ENCODE peak calls at places on chromosome X, in four cellular contexts. N is NCI-H1105, V is GM12892, F is T-helper 1 cell. B is an unnamed sample.

GRCh38 chrX:153816821-153817220 is 13.5 kb downstream of the PDZD4 start:
- DNase-seq in V (peak; percentile 8), N (no peak), F (peak; percentile 27), B (no peak)

GRCh38 chrX:115360220-115360781 is 70.8 kb downstream of the LUZP4 start:
- DNase-seq in N (no peak), F (no peak), V (no peak), B (no peak)

GRCh38 chrX:74133156-74133796 is 170.7 kb upstream of the ZCCHC13 start:
- DNase-seq in F (no peak), N (peak; percentile 11), V (peak; percentile 19), B (no peak)

GRCh38 chrX:66050140-66050569 is 10.3 kb upstream of the VSIG4 start:
- DNase-seq in F (no peak), N (no peak), V (no peak), B (no peak)

GRCh38 chrX:108225456-108225730 is 133.8 kb downstream of the ATG4A start:
- DNase-seq in F (no peak), V (no peak), N (no peak), B (no peak)

GRCh38 chrX:7996414-7996813 is 69.2 kb upstream of the PNPLA4 start:
- DNase-seq in V (no peak), F (no peak), N (peak; percentile 2), B (no peak)

GRCh38 chrX:106397788-106398538 is 213.8 kb upstream of the RADX start:
- DNase-seq in F (no peak), N (peak; percentile 11), V (no peak), B (no peak)

GRCh38 chrX:129522184-129523059 is 868 bp downstream of the SMARCA1 start:
- DNase-seq in V (peak; percentile 18), F (no peak), N (peak; percentile 3), B (no peak)

GRCh38 chrX:25131055-25131454 is 115.3 kb upstream of the ARX start:
- DNase-seq in N (no peak), F (no peak), V (no peak), B (no peak)

GRCh38 chrX:132615396-132616131 is 126.7 kb upstream of the MBNL3 start:
- DNase-seq in V (no peak), F (peak; percentile 17), N (peak; percentile 3), B (no peak)

GRCh38 chrX:130260316-130260715 is 8.4 kb downstream of the ZNF280C start:
- DNase-seq in N (no peak), F (no peak), V (no peak), B (no peak)

GRCh38 chrX:13469963-13470679 is 99.3 kb upstream of the EGFL6 start:
- DNase-seq in F (no peak), N (no peak), V (no peak), B (no peak)

GRCh38 chrX:122218666-122219065 is 965.4 kb upstream of the GRIA3 start:
- DNase-seq in V (no peak), F (no peak), N (no peak), B (no peak)

GRCh38 chrX:55008571-55009358 is 8.6 kb downstream of the APEX2 start:
- DNase-seq in F (no peak), N (no peak), V (no peak), B (no peak)

GRCh38 chrX:121231566-121232358 is 184.4 kb downstream of the GLUD2 start:
- DNase-seq in N (no peak), F (no peak), V (no peak), B (no peak)

GRCh38 chrX:105314468-105314867 is 94.0 kb upstream of the TEX13A start:
- DNase-seq in V (no peak), N (no peak), F (no peak), B (no peak)

GRCh38 chrX:105636667-105637066 is 185.7 kb upstream of the NRK start:
- DNase-seq in V (no peak), F (no peak), N (no peak), B (no peak)

GRCh38 chrX:154351183-154352011 is 23.0 kb downstream of the FLNA start:
- DNase-seq in F (no peak), N (no peak), V (no peak), B (no peak)

GRCh38 chrX:148310402-148311200 is 189.8 kb upstream of the AFF2 start:
- DNase-seq in N (no peak), F (peak; percentile 26), V (no peak), B (no peak)

GRCh38 chrX:80550722-80551121 is 130.5 kb downstream of the TENT5D start:
- DNase-seq in F (no peak), V (no peak), N (no peak), B (no peak)

GRCh38 chrX:109783712-109784109 is 50.7 kb upstream of the ACSL4 start:
- DNase-seq in N (no peak), V (no peak), F (no peak), B (no peak)

GRCh38 chrX:51641421-51642021 is 22.8 kb upstream of the CENPVL3 start:
- DNase-seq in F (no peak), V (no peak), N (peak; percentile 3), B (no peak)

GRCh38 chrX:13190051-13190450 is 129.8 kb downstream of the ATXN3L start:
- DNase-seq in V (no peak), N (no peak), F (no peak), B (no peak)

GRCh38 chrX:154051210-154051810 is 31.6 kb upstream of the IRAK1 start:
- DNase-seq in N (peak; percentile 47), V (peak; percentile 59), F (peak; percentile 56), B (peak; percentile 34)

GRCh38 chrX:101740642-101741041 is 81.0 kb upstream of the ARMCX2 start:
- DNase-seq in V (no peak), F (no peak), N (no peak), B (no peak)

GRCh38 chrX:118751950-118752783 is 24.8 kb downstream of the IL13RA1 start:
- DNase-seq in V (no peak), N (no peak), F (no peak), B (no peak)

GRCh38 chrX:68433155-68433980 is at the start of gene OPHN1:
- DNase-seq in F (no peak), V (no peak), N (peak; percentile 10), B (peak; percentile 4)